ENCODE peak calls at places on chromosome 17, in ten cellular contexts. I is IMR-90; A is hepatocyte; Q is astrocyte; F is adrenal gland; V is H9; W is CD8-positive, alpha-beta T cell; N is kidney; K is bronchial epithelial cell; L is left ventricle myocardium inferior. O is an unnamed sample.

GRCh38 chr17:78933025-78933958 is 8.1 kb upstream of the TIMP2 start:
- DNase-seq in I (peak; percentile 99), Q (peak; percentile 99), A (peak; percentile 87), L (peak; percentile 43), K (peak; percentile 92), V (peak; percentile 35), N (peak; percentile 82), W (peak; percentile 52), F (peak; percentile 73), O (peak; percentile 81)

GRCh38 chr17:70320642-70321345 is 151.5 kb downstream of the KCNJ2 start:
- DNase-seq in F (no peak), A (peak; percentile 27), W (no peak), K (no peak), I (peak; percentile 8), L (peak; percentile 24), N (no peak), V (no peak), Q (peak; percentile 74), O (no peak)

GRCh38 chr17:1462164-1463112 is 6.4 kb upstream of the CRK start:
- DNase-seq in Q (peak; percentile 61), W (peak; percentile 23), V (no peak), F (no peak), K (no peak), A (no peak), N (no peak), L (no peak), I (no peak), O (no peak)

GRCh38 chr17:72270530-72270929 is 149.7 kb downstream of the SOX9 start:
- DNase-seq in F (peak; percentile 17), W (no peak), V (no peak), K (no peak), I (peak; percentile 3), Q (peak; percentile 70), L (peak; percentile 59), N (peak; percentile 74), A (no peak), O (no peak)

GRCh38 chr17:52790359-52790955 is 631.9 kb upstream of the CA10 start:
- DNase-seq in Q (no peak), A (no peak), I (no peak), V (no peak), F (no peak), L (no peak), W (no peak), K (no peak), N (no peak), O (no peak)

GRCh38 chr17:78998311-78999055 is 11.1 kb downstream of the CANT1 start:
- DNase-seq in A (no peak), I (no peak), F (peak; percentile 82), K (no peak), V (no peak), L (peak; percentile 67), N (peak; percentile 78), Q (no peak), W (no peak), O (no peak)

GRCh38 chr17:74768069-74768762 is 7.9 kb downstream of the NAT9 start:
- DNase-seq in K (no peak), V (no peak), F (peak; percentile 98), N (peak; percentile 79), W (no peak), Q (peak; percentile 61), I (peak; percentile 73), A (no peak), L (peak; percentile 84), O (no peak)

GRCh38 chr17:69326302-69327059 is 452 bp downstream of the ABCA5 start:
- DNase-seq in I (peak; percentile 26), N (no peak), V (no peak), L (no peak), F (no peak), A (peak; percentile 42), Q (peak; percentile 26), K (peak; percentile 41), W (no peak), O (no peak)

GRCh38 chr17:67682196-67682595 is 35.5 kb upstream of the NOL11 start:
- DNase-seq in I (no peak), L (no peak), F (no peak), Q (no peak), A (no peak), K (no peak), V (no peak), W (no peak), N (no peak), O (no peak)

GRCh38 chr17:82385559-82386255 is 14.1 kb downstream of the UTS2R start:
- DNase-seq in Q (no peak), F (no peak), W (no peak), K (no peak), I (no peak), L (peak; percentile 33), N (peak; percentile 68), V (no peak), A (peak; percentile 58), O (no peak)

GRCh38 chr17:82383411-82383810 is 11.8 kb downstream of the UTS2R start:
- DNase-seq in L (no peak), A (no peak), K (no peak), F (no peak), W (no peak), I (no peak), Q (no peak), V (no peak), N (peak; percentile 47), O (no peak)

GRCh38 chr17:82386256-82386831 is 14.8 kb downstream of the UTS2R start:
- DNase-seq in V (no peak), W (no peak), N (peak; percentile 77), A (no peak), K (no peak), F (peak; percentile 59), Q (no peak), L (peak; percentile 53), I (no peak), O (no peak)

GRCh38 chr17:82384051-82384729 is 12.6 kb downstream of the UTS2R start:
- DNase-seq in N (peak; percentile 67), L (no peak), Q (no peak), K (no peak), W (no peak), A (no peak), F (no peak), I (no peak), V (no peak), O (no peak)

GRCh38 chr17:82384730-82385429 is 13.3 kb downstream of the UTS2R start:
- DNase-seq in L (peak; percentile 79), Q (peak; percentile 10), V (peak; percentile 64), N (peak; percentile 90), I (peak; percentile 41), F (peak; percentile 92), A (no peak), K (peak; percentile 77), W (no peak), O (no peak)
- TF ChIP-seq CTCF in L (no peak), Q (no peak), V (peak; percentile 33), N (peak; percentile 22), I (peak; percentile 1), F (no peak), A (peak; percentile 5), K (peak; percentile 79), W (no peak), O (no peak)

DNA sequence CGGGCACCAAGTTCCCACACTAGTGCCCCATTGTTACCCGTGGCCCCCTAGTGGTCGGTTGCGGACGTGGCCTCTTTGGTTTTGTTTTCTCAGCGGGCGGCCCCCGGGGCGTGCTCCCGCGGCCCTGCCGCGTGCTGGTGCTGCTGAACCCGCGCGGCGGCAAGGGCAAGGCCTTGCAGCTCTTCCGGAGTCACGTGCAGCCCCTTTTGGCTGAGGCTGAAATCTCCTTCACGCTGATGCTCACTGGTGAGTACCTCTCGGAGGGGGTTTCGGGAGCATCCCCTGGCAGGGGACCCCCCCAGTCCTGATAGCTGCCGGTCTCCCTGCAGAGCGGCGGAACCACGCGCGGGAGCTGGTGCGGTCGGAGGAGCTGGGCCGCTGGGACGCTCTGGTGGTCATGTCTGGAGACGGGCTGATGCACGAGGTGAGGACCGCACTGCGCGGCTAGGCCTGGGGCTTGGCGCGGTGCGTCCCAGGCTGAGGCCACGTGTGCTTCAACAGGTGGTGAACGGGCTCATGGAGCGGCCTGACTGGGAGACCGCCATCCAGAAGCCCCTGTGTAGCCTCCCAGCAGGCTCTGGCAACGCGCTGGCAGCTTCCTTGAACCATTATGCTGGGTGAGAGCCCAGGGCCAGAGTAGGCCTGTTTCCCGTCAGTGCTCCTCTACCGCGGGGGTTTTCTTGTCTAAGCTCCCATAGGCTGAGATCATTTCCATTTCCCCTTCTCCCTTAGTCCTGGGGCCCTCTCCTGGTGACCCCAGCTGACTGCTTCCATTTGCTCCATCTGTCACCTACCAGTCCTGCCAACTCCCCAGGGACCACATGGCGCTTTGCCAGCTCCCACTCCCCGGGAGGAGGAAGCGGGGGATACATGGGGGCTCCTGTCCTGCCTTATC is 1.7 kb downstream of the SPHK1 start:
- DNase-seq in K (peak; percentile 46), W (peak; percentile 82), A (peak; percentile 82), I (peak; percentile 78), N (peak; percentile 91), L (peak; percentile 81), V (peak; percentile 90), Q (peak; percentile 62), F (peak; percentile 78), O (peak; percentile 87)
- TF ChIP-seq CTCF in K (peak; percentile 94), W (no peak), A (peak; percentile 71), I (peak; percentile 79), N (peak; percentile 65), L (peak; percentile 89), V (peak; percentile 93), Q (peak; percentile 65), F (peak; percentile 83), O (peak; percentile 97)

DNA sequence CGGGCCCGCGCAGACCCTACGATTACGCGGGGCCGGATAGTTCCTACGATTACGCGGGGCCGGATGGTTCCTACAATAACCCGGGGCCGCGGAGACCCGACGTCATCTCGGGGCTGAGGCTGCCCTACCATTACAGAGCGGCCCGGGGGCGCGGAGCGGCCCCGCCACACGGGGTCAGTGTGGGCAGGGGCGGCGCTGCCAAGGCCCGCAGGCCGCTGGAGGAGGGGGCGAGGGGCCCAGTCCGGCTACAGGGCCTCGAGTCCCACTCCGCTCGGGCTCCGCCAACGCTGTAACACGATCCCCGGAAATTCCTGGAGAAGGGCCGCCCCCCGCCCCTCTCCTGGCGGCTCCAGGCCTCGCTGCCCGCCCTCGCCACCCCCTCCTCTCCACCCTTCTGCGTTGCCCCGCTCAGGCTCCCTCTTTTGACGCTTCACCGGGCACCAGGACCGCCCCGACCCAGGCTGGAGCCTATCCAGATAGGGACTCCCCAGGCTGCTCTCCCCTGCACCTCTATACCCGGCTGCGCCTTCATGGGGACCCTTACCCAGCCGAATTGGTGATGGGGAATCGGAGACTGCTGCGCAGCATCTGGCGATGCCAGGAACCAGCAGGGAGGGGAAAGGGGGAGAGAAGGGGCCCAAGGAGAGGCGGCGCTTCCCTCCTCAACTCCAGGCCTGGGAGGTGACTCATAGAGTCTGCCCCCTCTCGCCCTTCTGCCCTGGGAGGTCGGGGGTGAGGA is at the start of gene RAB34:
- DNase-seq in A (peak; percentile 94), I (peak; percentile 89), Q (peak; percentile 82), K (peak; percentile 61), N (peak; percentile 95), F (peak; percentile 83), L (peak; percentile 72), W (peak; percentile 24), V (peak; percentile 99), O (no peak)
- TF ChIP-seq CTCF in A (peak; percentile 51), I (peak; percentile 45), Q (no peak), K (peak; percentile 49), N (peak; percentile 27), F (no peak), L (peak; percentile 43), W (no peak), V (peak; percentile 64), O (peak; percentile 20)

DNA sequence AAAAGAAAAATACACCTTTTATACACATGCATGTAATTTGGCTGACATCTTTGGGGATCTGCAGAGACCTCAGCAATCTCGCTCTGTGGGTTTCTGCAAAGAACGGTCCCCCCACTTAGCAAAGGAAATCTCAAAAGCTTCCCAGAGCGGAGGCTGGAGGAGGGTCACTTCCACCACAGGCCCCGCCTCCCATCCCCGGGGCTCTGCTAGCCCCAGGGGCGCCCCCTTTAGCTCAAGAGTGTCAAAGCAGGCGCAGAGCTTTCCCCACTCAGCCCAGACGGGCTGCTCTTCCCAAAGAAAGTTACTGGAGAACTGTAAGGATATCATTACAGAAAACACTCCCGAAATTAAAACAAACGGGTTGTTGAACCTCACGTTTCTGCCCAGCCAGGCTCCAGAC is 11.4 kb downstream of the SLC13A5 start:
- DNase-seq in V (peak; percentile 87), K (no peak), L (no peak), A (peak; percentile 47), W (no peak), N (no peak), I (no peak), F (peak; percentile 20), Q (no peak), O (no peak)
- TF ChIP-seq CTCF in V (peak; percentile 84), K (peak; percentile 57), L (peak; percentile 33), A (peak; percentile 26), W (peak; percentile 25), N (no peak), I (peak; percentile 29), F (no peak), Q (peak; percentile 20), O (peak; percentile 37)